ENCODE peak calls at places on chromosomes 16 and 17, in eight cellular contexts. T is endothelial cell of umbilical vein, F is A549, Q is tibial artery, U is uterus, H is stomach, N is ovary, L is fibroblast of lung. S is an unnamed sample. For H3K4me1, the result is how much of the 10 kb centered on the place peaks cover.

GRCh38 chr17:44269795-44270320 is 1.9 kb upstream of the SLC4A1 start:
- DNase-seq in H (no peak), U (no peak), F (no peak), T (no peak), N (no peak), L (no peak), Q (no peak), S (no peak)

GRCh38 chr17:77546772-77547201 is 406.0 kb downstream of the SEC14L1 start:
- DNase-seq in L (no peak), F (no peak), U (peak), Q (no peak), T (no peak), H (no peak), N (no peak), S (no peak)

GRCh38 chr17:51427259-51428255 is 167.2 kb downstream of the UTP18 start:
- DNase-seq in T (no peak), U (no peak), Q (no peak), L (no peak), N (no peak), F (no peak), H (no peak), S (no peak)

GRCh38 chr16:24552705-24553104 is 13.3 kb downstream of the RBBP6 start:
- DNase-seq in N (no peak), U (no peak), H (no peak), L (no peak), Q (no peak), T (no peak), F (no peak), S (no peak)

GRCh38 chr16:67244387-67245188 is 2.7 kb downstream of the FHOD1 start:
- DNase-seq in N (no peak), L (peak), U (peak), Q (peak), T (peak), F (peak), H (peak), S (peak)

GRCh38 chr17:65690626-65691310 is 129.3 kb upstream of the AXIN2 start:
- DNase-seq in T (no peak), L (no peak), F (no peak), U (no peak), H (no peak), N (no peak), Q (no peak), S (no peak)

GRCh38 chr16:85332175-85332574 is 219.9 kb upstream of the CIBAR2 start:
- DNase-seq in F (no peak), H (no peak), L (no peak), T (no peak), N (no peak), Q (no peak), U (no peak), S (no peak)

GRCh38 chr17:77455878-77456234 is 315.1 kb downstream of the SEC14L1 start:
- DNase-seq in N (no peak), H (no peak), L (no peak), Q (no peak), F (no peak), T (no peak), U (no peak), S (no peak)

GRCh38 chr17:45247429-45248131 is 14.3 kb downstream of the SPATA32 start:
- DNase-seq in H (peak), T (peak), N (peak), F (peak), U (peak), Q (peak), L (peak), S (peak)

GRCh38 chr16:7148606-7149005 is 184.0 kb upstream of the RBFOX1 start:
- DNase-seq in N (no peak), T (no peak), U (no peak), H (no peak), Q (no peak), F (no peak), L (no peak), S (no peak)

GRCh38 chr17:59607817-59608403 is 11.8 kb upstream of the CLTC start:
- DNase-seq in H (no peak), L (no peak), N (no peak), F (peak), Q (no peak), T (no peak), U (no peak), S (no peak)

GRCh38 chr17:51955245-51955644 is 203.3 kb downstream of the CA10 start:
- DNase-seq in H (no peak), T (no peak), F (no peak), L (no peak), N (no peak), U (no peak), Q (no peak), S (no peak)

GRCh38 chr16:1167276-1168107 is 14.6 kb downstream of the CACNA1H start:
- DNase-seq in Q (no peak), T (no peak), H (no peak), U (no peak), L (no peak), N (no peak), F (no peak), S (no peak)

GRCh38 chr17:83100853-83101391 is 21.5 kb downstream of the METRNL start:
- DNase-seq in T (no peak), L (no peak), N (no peak), Q (no peak), H (no peak), U (no peak), F (no peak), S (no peak)

GRCh38 chr17:31456814-31457213 is 65.3 kb downstream of the RAB11FIP4 start:
- DNase-seq in N (no peak), Q (no peak), T (no peak), L (no peak), F (no peak), U (no peak), H (no peak), S (no peak)

GRCh38 chr16:35749253-35750141 is 2290.1 kb downstream of the TP53TG3F start:
- DNase-seq in H (no peak), Q (no peak), L (no peak), F (no peak), U (no peak), N (no peak), T (no peak), S (peak)

GRCh38 chr17:61475726-61476125 is 23.5 kb downstream of the TBX4 start:
- DNase-seq in U (no peak), F (no peak), T (no peak), N (no peak), Q (no peak), H (no peak), L (no peak), S (peak)

DNA sequence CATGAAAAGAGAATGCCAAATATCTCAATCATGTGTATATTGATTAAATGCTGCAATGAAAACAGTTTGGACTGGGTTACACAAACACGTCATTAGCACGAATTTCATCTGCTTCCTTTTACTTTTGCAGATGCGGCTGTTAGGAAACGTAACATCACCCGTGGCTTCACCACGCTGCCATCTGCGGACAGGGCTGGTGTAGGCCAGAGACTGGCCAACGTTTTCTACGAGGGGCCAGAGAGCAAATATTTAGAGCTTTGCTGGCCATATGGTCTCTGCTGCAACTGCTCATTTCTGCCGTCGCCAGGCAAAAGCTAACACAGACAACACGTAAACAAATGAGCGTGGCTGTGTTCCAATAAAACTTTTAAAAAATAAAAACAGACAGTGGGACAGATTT is 96.5 kb downstream of the ENGASE start:
- DNase-seq in H (no peak), Q (no peak), N (no peak), U (no peak), F (no peak), L (peak), T (no peak), S (no peak)
- H3K4me1 ChIP-seq in H (under half), Q (under half), N (under half), U (under half), F (under half), L (under half), T (under half), S (under half)

GRCh38 chr17:4945176-4945943 is 3.0 kb downstream of the PFN1 start:
- DNase-seq in N (peak), H (peak), F (peak), T (peak), U (peak), Q (peak), L (peak), S (peak)
- TF ChIP-seq CTCF in N (no peak), H (no peak), F (no peak), T (no peak), U (no peak), Q (no peak), L (no peak), S (no peak)

DNA sequence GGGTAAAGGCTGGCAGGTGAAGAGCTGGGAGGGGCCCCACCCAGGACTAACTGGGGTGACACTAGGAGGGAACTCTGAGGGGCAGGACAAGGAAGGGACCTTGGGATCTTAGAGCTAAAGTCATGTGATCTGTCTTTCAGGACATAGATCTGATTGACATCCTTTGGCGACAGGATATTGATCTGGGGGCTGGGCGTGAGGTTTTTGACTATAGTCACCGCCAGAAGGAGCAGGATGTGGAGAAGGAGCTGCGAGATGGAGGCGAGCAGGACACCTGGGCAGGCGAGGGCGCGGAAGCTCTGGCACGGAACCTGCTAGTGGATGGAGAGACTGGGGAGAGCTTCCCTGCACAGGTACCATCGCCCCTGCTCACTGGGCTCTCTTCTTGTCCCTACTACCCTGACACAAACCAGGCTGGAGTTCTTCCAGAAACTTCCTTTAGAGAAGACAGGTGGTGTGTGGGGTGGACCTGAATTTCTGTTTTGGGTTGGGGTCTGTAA is 8.1 kb downstream of the NFE2L1 start:
- DNase-seq in F (no peak), U (no peak), T (no peak), H (no peak), Q (no peak), L (no peak), N (no peak), S (no peak)
- H3K4me1 ChIP-seq in F (half or more), U (under half), T (under half), H (under half), Q (under half), L (under half), N (under half), S (under half)

GRCh38 chr16:76157629-76158028 is 119.6 kb upstream of the CNTNAP4 start:
- DNase-seq in F (no peak), L (no peak), T (no peak), N (no peak), Q (no peak), H (no peak), U (no peak), S (no peak)
- TF ChIP-seq CTCF in F (no peak), L (no peak), T (no peak), N (no peak), Q (no peak), H (no peak), U (no peak), S (no peak)

DNA sequence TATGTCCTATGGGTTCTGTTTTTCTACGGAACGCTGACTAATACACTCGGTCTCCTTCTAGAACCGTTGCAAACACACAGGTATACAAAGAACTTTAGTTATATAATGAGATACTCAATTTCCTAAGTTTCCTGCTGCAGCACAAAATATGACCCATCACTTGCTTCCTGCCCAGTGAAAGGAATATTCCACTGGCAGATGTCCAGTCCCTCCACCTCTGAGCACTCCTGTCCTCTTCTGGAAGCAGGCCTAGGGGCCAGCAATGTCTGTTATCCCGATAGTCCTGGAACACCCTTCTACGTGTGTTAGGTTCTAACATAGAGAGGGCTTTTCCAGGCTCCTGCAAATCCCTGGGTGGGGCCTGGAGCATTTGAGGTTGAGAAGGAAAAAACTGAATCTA is 32.7 kb downstream of the ADAMTS18 start:
- DNase-seq in L (no peak), H (no peak), T (peak), U (peak), N (no peak), F (no peak), Q (no peak), S (no peak)
- H3K4me1 ChIP-seq in L (under half), H (under half), T (under half), U (under half), N (under half), F (under half), Q (under half), S (under half)

GRCh38 chr16:49437344-49437743 is 63.7 kb downstream of the C16orf78 start:
- DNase-seq in L (no peak), N (no peak), H (no peak), T (no peak), U (no peak), F (no peak), Q (no peak), S (no peak)
- TF ChIP-seq CTCF in L (no peak), N (no peak), H (no peak), T (no peak), U (no peak), F (no peak), Q (no peak), S (no peak)

DNA sequence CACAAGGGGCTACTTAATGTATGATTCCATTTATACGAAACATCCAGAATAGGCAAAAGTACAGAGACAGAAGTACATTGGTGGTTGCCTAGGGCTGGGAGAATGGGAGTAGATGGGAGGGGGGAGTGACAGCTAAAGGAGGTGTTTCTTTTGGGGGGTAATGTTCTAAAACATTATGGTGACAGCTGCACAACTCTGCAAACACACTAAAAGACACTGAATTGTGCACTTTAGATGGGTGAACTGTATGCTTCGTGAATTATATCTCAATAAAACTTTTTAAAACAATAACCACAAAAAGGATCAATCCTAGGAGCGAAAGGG is 661 bp downstream of the LYRM9 start:
- DNase-seq in H (no peak), F (no peak), Q (no peak), T (peak), U (no peak), L (peak), N (no peak), S (no peak)
- H3K4me1 ChIP-seq in H (under half), F (under half), Q (under half), T (under half), U (under half), L (under half), N (under half), S (under half)

GRCh38 chr16:65062736-65063583 is 58.9 kb downstream of the CDH11 start:
- DNase-seq in H (no peak), T (no peak), F (no peak), N (no peak), Q (no peak), L (peak), U (no peak), S (no peak)
- TF ChIP-seq CTCF in H (no peak), T (no peak), F (no peak), N (no peak), Q (no peak), L (no peak), U (no peak), S (no peak)

GRCh38 chr16:26701243-26701886 is 365.4 kb upstream of the C16orf82 start:
- DNase-seq in F (no peak), T (no peak), N (no peak), Q (no peak), U (no peak), H (no peak), L (no peak), S (no peak)
- H3K4me1 ChIP-seq in F (under half), T (under half), N (under half), Q (under half), U (under half), H (under half), L (under half), S (under half)

DNA sequence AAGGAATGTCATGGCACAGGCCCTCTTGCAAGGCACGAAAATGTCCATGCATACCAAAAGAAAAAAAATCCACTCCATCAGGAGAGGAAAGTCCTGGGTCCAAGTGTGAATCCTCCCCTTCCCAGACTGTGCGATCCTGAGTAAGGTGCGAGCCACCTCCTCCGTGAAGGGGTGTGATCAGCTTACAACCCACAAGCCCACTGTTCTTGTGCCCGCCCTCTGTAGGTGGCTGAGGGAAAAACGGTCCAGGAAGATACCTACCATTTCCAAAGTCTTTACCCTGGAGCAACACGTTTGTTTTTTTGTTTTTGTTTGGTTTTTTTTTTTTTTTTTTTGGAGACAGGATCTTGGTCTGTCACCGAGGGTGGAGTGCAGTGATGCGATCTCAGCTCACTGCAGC is 116.5 kb downstream of the ZNF423 start:
- DNase-seq in N (no peak), F (peak), L (no peak), Q (no peak), T (no peak), H (no peak), U (no peak), S (no peak)
- TF ChIP-seq CTCF in N (no peak), F (no peak), L (no peak), Q (no peak), T (no peak), H (no peak), U (no peak), S (no peak)

S was measured in lower lobe of right lung.